ENCODE peak calls at places on chromosome 2, in six cellular contexts. Z is GM12891, R is prostate gland, O is A549, D is testis, F is transverse colon. A is an unnamed sample.

GRCh38 chr2:228853151-228853550 is 417.9 kb downstream of the PID1 start:
- DNase-seq in R (no peak), D (no peak), Z (no peak), O (no peak), F (no peak), A (no peak)

GRCh38 chr2:54274781-54275242 is 18.8 kb upstream of the TSPYL6 start:
- DNase-seq in F (no peak), Z (no peak), R (no peak), O (no peak), D (no peak), A (peak; percentile 20)

GRCh38 chr2:222433381-222434173 is 9.2 kb downstream of the SGPP2 start:
- DNase-seq in F (peak; percentile 15), Z (no peak), D (no peak), R (peak; percentile 44), O (no peak), A (no peak)

GRCh38 chr2:180933332-180933731 is 47.1 kb upstream of the UBE2E3 start:
- DNase-seq in Z (no peak), D (no peak), O (no peak), R (no peak), F (no peak), A (no peak)

GRCh38 chr2:85758361-85759256 is 4.8 kb downstream of the ATOH8 start:
- DNase-seq in D (no peak), Z (no peak), R (no peak), O (no peak), F (no peak), A (no peak)

GRCh38 chr2:109129356-109129920 is 433 bp downstream of the SH3RF3 start:
- DNase-seq in F (no peak), D (peak; percentile 44), Z (peak; percentile 50), R (no peak), O (peak; percentile 10), A (no peak)

GRCh38 chr2:196234672-196235071 is 63.3 kb upstream of the STK17B start:
- DNase-seq in Z (no peak), R (no peak), F (no peak), O (no peak), D (no peak), A (peak; percentile 54)

GRCh38 chr2:192604295-192604694 is 409.6 kb upstream of the TMEFF2 start:
- DNase-seq in R (no peak), O (no peak), F (no peak), D (no peak), Z (no peak), A (no peak)

GRCh38 chr2:46540496-46541342 is 61.4 kb downstream of the TMEM247 start:
- DNase-seq in Z (no peak), R (no peak), F (no peak), D (no peak), O (peak; percentile 33), A (no peak)

GRCh38 chr2:211860224-211860623 is 678.4 kb downstream of the ERBB4 start:
- DNase-seq in O (no peak), F (no peak), R (no peak), Z (no peak), D (no peak), A (no peak)

GRCh38 chr2:236548179-236548918 is 21.3 kb upstream of the ACKR3 start:
- DNase-seq in D (no peak), R (no peak), F (no peak), Z (no peak), O (no peak), A (no peak)

GRCh38 chr2:226850024-226850423 is 14.2 kb downstream of the RHBDD1 start:
- DNase-seq in O (no peak), D (no peak), Z (no peak), F (no peak), R (no peak), A (no peak)

GRCh38 chr2:36561223-36561944 is 36.6 kb downstream of the FEZ2 start:
- DNase-seq in O (peak; percentile 72), R (no peak), Z (no peak), F (peak; percentile 53), D (no peak), A (no peak)

GRCh38 chr2:215794829-215795546 is 218.4 kb downstream of the MREG start:
- DNase-seq in F (no peak), O (no peak), D (no peak), R (no peak), Z (no peak), A (peak; percentile 12)

GRCh38 chr2:144645055-144645778 is 125.3 kb upstream of the ZEB2 start:
- DNase-seq in O (no peak), F (no peak), D (no peak), Z (no peak), R (no peak), A (no peak)

GRCh38 chr2:133718688-133719201 is 150.5 kb upstream of the NCKAP5 start:
- DNase-seq in F (no peak), O (no peak), D (no peak), Z (no peak), R (no peak), A (no peak)

GRCh38 chr2:215436705-215437570 is 1.1 kb upstream of the FN1 start:
- DNase-seq in R (peak; percentile 10), D (peak; percentile 36), F (no peak), Z (no peak), O (no peak), A (no peak)

GRCh38 chr2:113195923-113196501 is 22.2 kb downstream of the PSD4 start:
- DNase-seq in R (no peak), Z (no peak), F (no peak), O (no peak), D (no peak), A (no peak)

GRCh38 chr2:177689623-177690022 is 297.1 kb downstream of the AGPS start:
- DNase-seq in F (no peak), Z (no peak), R (no peak), O (no peak), D (no peak), A (peak; percentile 30)

DNA sequence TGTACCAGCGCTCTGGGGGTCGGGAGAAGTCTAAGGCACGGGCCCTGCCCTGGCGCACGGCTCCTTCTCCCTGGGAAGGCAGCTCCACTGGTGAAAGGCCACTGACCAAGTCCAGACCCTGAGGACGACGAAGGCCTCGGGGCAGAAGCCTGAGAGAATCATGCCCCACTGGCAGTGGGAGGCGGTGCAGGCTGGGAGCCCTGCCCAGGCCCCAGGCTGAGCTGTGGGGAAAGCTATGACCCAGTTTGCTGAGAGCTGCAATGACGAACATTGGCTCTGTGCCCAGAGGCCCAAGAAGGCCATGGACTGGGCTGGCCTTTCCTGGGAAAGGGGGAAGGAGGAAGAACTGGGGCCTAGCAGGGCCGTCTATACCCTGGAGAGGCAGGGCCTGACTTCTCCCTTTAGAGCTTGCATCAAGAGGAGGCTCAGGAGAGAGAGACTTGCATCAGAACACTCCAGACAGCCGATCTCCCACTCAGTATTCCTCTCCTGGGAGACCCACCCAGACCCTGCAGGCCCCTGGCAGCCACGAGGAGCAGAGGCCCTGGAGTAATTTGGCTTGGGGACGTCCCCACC is 32.9 kb downstream of the HS1BP3 start:
- DNase-seq in F (peak; percentile 92), Z (no peak), R (peak; percentile 73), D (peak; percentile 98), O (peak; percentile 90), A (peak; percentile 68)
- TF ChIP-seq POLR2A in F (peak; percentile 29), Z (no peak), R (no peak), D (no peak), O (peak; percentile 24), A (no peak)

DNA sequence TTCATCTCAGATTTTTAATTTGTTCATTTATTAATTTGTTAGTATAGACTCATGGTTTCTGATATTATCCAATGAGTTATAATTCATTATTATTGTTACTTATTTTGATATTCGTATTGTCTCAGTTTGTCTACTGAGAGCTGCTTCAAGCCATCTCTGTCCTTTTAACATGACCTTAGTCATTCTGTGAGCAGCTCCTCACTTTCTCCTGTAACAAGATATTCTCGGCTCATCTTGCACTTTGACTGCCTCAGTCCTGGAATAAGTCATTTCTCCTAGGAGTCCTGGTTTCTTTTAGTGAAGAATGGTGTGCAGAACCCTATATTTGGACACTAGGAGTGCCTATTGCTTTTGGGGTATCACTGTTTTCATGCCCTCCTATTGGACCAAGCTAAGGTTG is 13.2 kb downstream of the ASB1 start:
- DNase-seq in D (no peak), R (no peak), O (no peak), F (no peak), Z (no peak), A (no peak)
- TF ChIP-seq POLR2A in D (no peak), R (no peak), O (no peak), F (no peak), Z (no peak), A (no peak)

DNA sequence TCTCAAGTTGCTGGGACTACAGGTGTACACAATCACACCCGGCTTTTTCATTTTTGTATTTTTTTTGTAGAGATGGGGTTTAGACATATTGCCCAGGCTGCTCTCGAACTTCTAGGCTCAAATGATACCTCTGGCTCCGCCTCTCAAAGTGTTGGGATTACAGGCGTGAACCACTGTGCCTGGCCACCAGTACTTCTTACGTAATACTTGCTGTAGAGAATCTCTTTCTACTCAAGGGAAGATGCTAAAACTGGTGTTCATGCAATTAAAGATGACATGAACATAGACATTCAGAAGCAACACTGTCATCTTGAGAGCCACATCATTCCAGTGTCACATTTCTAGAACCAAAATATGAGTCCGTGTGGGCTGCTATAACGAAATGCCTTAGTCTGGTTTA is 53.7 kb upstream of the FRZB start:
- DNase-seq in F (no peak), R (no peak), D (no peak), O (no peak), Z (no peak), A (no peak)
- TF ChIP-seq POLR2A in F (no peak), R (no peak), D (no peak), O (no peak), Z (no peak), A (no peak)

GRCh38 chr2:23692263-23692662 is 234.7 kb downstream of the ATAD2B start:
- DNase-seq in D (no peak), F (no peak), Z (no peak), R (no peak), O (no peak), A (no peak)
- TF ChIP-seq POLR2A in D (no peak), F (no peak), Z (no peak), R (no peak), O (no peak), A (no peak)

GRCh38 chr2:190970872-190971506 is 43.0 kb downstream of the STAT1 start:
- DNase-seq in Z (no peak), F (no peak), R (no peak), O (no peak), D (no peak), A (no peak)
- TF ChIP-seq POLR2A in Z (peak; percentile 60), F (no peak), R (no peak), O (no peak), D (no peak), A (no peak)

DNA sequence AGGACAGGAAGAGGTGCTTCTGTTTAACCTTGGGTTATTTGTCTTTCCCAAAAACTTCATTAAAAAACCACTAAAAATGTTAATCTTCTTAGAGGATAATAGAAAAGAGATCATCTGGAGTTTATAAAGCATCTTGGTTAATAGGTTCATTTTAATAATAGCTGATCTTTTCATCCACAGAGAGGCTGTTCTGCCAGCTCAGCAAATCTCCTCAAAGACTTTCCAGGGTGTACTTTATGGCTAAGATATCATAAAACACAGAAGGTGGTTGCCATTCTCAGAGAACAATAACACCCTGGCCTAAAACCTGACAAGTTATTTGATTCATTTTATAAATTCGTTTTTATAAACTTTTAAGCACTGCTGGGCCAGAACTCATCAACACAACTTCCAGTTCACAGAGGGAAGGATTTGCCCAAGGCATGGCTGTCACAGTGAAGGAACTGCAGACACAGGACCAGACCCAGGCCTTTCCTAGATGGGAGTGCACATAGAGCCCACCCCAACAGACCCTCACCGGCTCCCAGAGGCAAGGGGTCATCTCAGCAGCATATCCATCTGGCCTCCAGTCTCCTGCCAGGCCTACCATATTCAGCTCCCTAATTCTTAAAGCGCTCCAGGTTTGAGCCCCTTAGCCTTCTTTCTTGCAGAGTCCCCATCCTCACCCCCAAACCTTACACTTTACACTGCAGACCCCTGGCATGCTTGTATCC is 203.4 kb upstream of the RAB6C start:
- DNase-seq in R (no peak), Z (no peak), F (no peak), D (no peak), O (no peak), A (no peak)
- TF ChIP-seq POLR2A in R (no peak), Z (no peak), F (no peak), D (no peak), O (no peak), A (no peak)